ENCODE peak calls at places on chromosome 10, in four cellular contexts. K is uterus, P is endodermal cell, O is neural progenitor cell. V is an unnamed sample. For H3K4me1, the result is how much of the 10 kb centered on the place peaks cover.

GRCh38 chr10:87847550-87847949 is 15.8 kb downstream of the KLLN start:
- DNase-seq in K (no peak), P (no peak), O (no peak), V (no peak)

GRCh38 chr10:84563868-84564267 is 235.5 kb downstream of the CCSER2 start:
- DNase-seq in K (no peak), P (no peak), O (no peak), V (no peak)

GRCh38 chr10:47241946-47242900 is 57.8 kb upstream of the GDF10 start:
- DNase-seq in K (no peak), P (peak), O (no peak), V (peak)

GRCh38 chr10:50972591-50972990 is 87.2 kb upstream of the A1CF start:
- DNase-seq in K (no peak), P (no peak), O (no peak), V (no peak)

GRCh38 chr10:128011059-128011979 is 104.4 kb downstream of the PTPRE start:
- DNase-seq in K (peak), P (peak), O (peak), V (no peak)

GRCh38 chr10:70729763-70730357 is 55.3 kb downstream of the TBATA start:
- DNase-seq in K (no peak), P (peak), O (no peak), V (no peak)

GRCh38 chr10:97325754-97326153 is 6.7 kb downstream of the FRAT1 start:
- DNase-seq in K (no peak), P (peak), O (no peak), V (no peak)

GRCh38 chr10:49408437-49409306 is 12.8 kb upstream of the DRGX start:
- DNase-seq in K (no peak), P (peak), O (no peak), V (no peak)

GRCh38 chr10:63217120-63217605 is 84.0 kb downstream of the NRBF2 start:
- DNase-seq in K (no peak), P (no peak), O (peak), V (no peak)

GRCh38 chr10:22986771-22987542 is 59.1 kb downstream of the ARMC3 start:
- DNase-seq in K (no peak), P (no peak), O (peak), V (no peak)

DNA sequence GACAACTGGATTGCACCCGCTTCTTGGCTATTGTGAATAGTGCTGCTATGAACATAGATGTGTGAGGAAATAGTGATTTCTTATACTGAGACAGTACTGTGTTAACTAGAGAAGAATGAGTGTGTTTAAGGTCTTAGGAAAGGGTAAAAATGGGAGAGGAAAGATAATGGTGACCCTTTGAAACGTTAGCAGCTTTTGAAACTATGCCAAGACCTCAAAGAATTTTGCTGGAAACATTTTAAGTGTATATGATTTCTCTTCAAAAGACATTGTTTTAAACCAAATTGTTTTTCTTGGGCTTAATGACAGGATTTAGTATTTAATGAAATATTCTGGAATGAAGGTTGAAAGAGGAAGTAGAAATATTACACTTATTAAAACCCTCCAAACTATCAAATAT is 100.8 kb upstream of the ARHGAP21 start:
- DNase-seq in K (no peak), P (no peak), O (no peak), V (no peak)
- H3K4me1 ChIP-seq in K (under half), P (under half), O (under half), V (under half)

GRCh38 chr10:131461093-131461492 is 149.6 kb upstream of the TCERG1L start:
- DNase-seq in K (no peak), P (peak), O (no peak), V (no peak)
- H3K4me3 ChIP-seq in K (no peak), P (no peak), O (no peak), V (no peak)

GRCh38 chr10:100368721-100369120 is 21.7 kb downstream of the SCD start:
- DNase-seq in K (no peak), P (no peak), O (no peak), V (no peak)
- H3K4me1 ChIP-seq in K (under half), P (under half), O (under half), V (under half)

GRCh38 chr10:86819567-86819966 is 63.1 kb downstream of the BMPR1A start:
- DNase-seq in K (no peak), P (no peak), O (no peak), V (no peak)
- H3K4me3 ChIP-seq in K (no peak), P (no peak), O (no peak), V (no peak)

DNA sequence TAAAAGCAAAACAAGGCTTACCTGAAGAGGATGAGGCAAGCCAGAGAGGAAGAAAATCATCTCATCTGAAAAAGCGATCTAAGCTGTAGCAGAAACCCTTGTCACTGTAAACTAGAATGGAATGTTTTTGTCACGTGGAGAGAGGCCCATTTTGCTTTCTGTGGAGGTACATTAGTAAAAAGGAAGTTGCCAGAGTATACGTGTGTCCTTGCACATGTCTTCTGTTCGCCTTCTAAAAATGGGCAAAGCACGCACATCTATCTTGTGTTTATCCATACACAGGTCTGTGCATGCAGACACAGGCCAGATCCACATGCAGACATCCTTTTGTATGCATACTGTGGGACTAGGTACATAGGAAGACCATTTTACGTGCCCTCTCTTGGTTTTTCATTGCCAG is 33.7 kb downstream of the LRMDA start:
- DNase-seq in K (no peak), P (no peak), O (no peak), V (no peak)
- H3K4me1 ChIP-seq in K (under half), P (under half), O (under half), V (under half)

DNA sequence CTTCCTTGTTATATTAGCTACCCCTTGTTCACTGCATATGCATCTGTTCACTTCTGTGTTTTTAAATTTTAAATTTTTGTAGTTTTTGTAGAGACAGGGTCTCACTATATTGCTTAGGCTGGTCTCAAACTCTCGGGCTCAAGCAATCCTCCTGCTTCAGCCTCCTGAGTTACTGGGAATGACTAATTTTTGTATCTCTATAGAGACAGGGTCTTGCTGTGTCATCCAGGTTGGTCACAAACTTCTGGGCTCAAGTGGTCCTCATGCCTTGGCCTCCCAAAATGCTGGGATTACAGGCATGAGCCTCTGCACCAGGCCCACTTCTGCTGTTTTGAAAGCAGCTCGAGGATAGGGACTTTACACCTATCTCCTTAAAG is 64.6 kb downstream of the PRTFDC1 start:
- DNase-seq in K (no peak), P (no peak), O (no peak), V (no peak)
- H3K4me3 ChIP-seq in K (no peak), P (no peak), O (no peak), V (no peak)

V was measured in vagina.